ENCODE peak calls at places on chromosome X, in ten cellular contexts. One of them, this sample, is unnamed.

GRCh38 chrX:44778254-44778653 is 65.6 kb upstream of the DUSP21 start:
- DNase-seq in endodermal cell: no peak
- DNase-seq in T-helper 9 cell: no peak
- DNase-seq in SK-N-MC: no peak
- DNase-seq in head of caudate nucleus: no peak
- DNase-seq in left ventricle myocardium superior: no peak
- DNase-seq in stimulated activated CD4-positive, alpha-beta T cell treated with anti-CD3 and anti-CD28 coated beads, Interleukin-1b, Interleukin-23, amount 100 ng/mL, for 48 hours: no peak
- DNase-seq in WTC11: no peak
- DNase-seq in iris pigment epithelial cell: no peak
- DNase-seq in ELF-1: no peak
- DNase-seq in this sample: no peak

GRCh38 chrX:123424546-123424945 is 240.5 kb downstream of the GRIA3 start:
- DNase-seq in SK-N-MC: no peak
- DNase-seq in stimulated activated CD4-positive, alpha-beta T cell treated with anti-CD3 and anti-CD28 coated beads, Interleukin-1b, Interleukin-23, amount 100 ng/mL, for 48 hours: no peak
- DNase-seq in iris pigment epithelial cell: peak
- DNase-seq in endodermal cell: no peak
- DNase-seq in ELF-1: no peak
- DNase-seq in head of caudate nucleus: no peak
- DNase-seq in T-helper 9 cell: no peak
- DNase-seq in left ventricle myocardium superior: no peak
- DNase-seq in WTC11: no peak
- DNase-seq in this sample: no peak

GRCh38 chrX:130039847-130040246 is 57.4 kb downstream of the BCORL1 start:
- DNase-seq in head of caudate nucleus: no peak
- DNase-seq in SK-N-MC: no peak
- DNase-seq in left ventricle myocardium superior: peak
- DNase-seq in iris pigment epithelial cell: no peak
- DNase-seq in T-helper 9 cell: no peak
- DNase-seq in ELF-1: no peak
- DNase-seq in WTC11: no peak
- DNase-seq in stimulated activated CD4-positive, alpha-beta T cell treated with anti-CD3 and anti-CD28 coated beads, Interleukin-1b, Interleukin-23, amount 100 ng/mL, for 48 hours: no peak
- DNase-seq in endodermal cell: no peak
- DNase-seq in this sample: no peak

GRCh38 chrX:1477801-1478458 is 25.2 kb upstream of the ASMTL start:
- DNase-seq in SK-N-MC: no peak
- DNase-seq in endodermal cell: no peak
- DNase-seq in stimulated activated CD4-positive, alpha-beta T cell treated with anti-CD3 and anti-CD28 coated beads, Interleukin-1b, Interleukin-23, amount 100 ng/mL, for 48 hours: no peak
- DNase-seq in head of caudate nucleus: no peak
- DNase-seq in left ventricle myocardium superior: no peak
- DNase-seq in WTC11: no peak
- DNase-seq in T-helper 9 cell: no peak
- DNase-seq in iris pigment epithelial cell: no peak
- DNase-seq in ELF-1: no peak
- DNase-seq in this sample: no peak

GRCh38 chrX:18994713-18995112 is 10.8 kb upstream of the PHKA2 start:
- DNase-seq in left ventricle myocardium superior: no peak
- DNase-seq in T-helper 9 cell: no peak
- DNase-seq in endodermal cell: no peak
- DNase-seq in stimulated activated CD4-positive, alpha-beta T cell treated with anti-CD3 and anti-CD28 coated beads, Interleukin-1b, Interleukin-23, amount 100 ng/mL, for 48 hours: no peak
- DNase-seq in SK-N-MC: no peak
- DNase-seq in WTC11: no peak
- DNase-seq in ELF-1: no peak
- DNase-seq in iris pigment epithelial cell: peak
- DNase-seq in head of caudate nucleus: no peak
- DNase-seq in this sample: no peak

GRCh38 chrX:48521353-48522243 is at the start of gene EBP:
- DNase-seq in WTC11: peak
- DNase-seq in iris pigment epithelial cell: peak
- DNase-seq in endodermal cell: peak
- DNase-seq in ELF-1: peak
- DNase-seq in stimulated activated CD4-positive, alpha-beta T cell treated with anti-CD3 and anti-CD28 coated beads, Interleukin-1b, Interleukin-23, amount 100 ng/mL, for 48 hours: peak
- DNase-seq in left ventricle myocardium superior: peak
- DNase-seq in SK-N-MC: peak
- DNase-seq in head of caudate nucleus: peak
- DNase-seq in T-helper 9 cell: peak
- DNase-seq in this sample: peak

GRCh38 chrX:101658661-101659477 is 781 bp downstream of the ARMCX2 start:
- DNase-seq in left ventricle myocardium superior: peak
- DNase-seq in stimulated activated CD4-positive, alpha-beta T cell treated with anti-CD3 and anti-CD28 coated beads, Interleukin-1b, Interleukin-23, amount 100 ng/mL, for 48 hours: peak
- DNase-seq in endodermal cell: peak
- DNase-seq in ELF-1: peak
- DNase-seq in WTC11: peak
- DNase-seq in iris pigment epithelial cell: peak
- DNase-seq in T-helper 9 cell: peak
- DNase-seq in SK-N-MC: no peak
- DNase-seq in head of caudate nucleus: peak
- DNase-seq in this sample: no peak

GRCh38 chrX:153827903-153828302 is 2.4 kb downstream of the PDZD4 start:
- DNase-seq in endodermal cell: no peak
- DNase-seq in stimulated activated CD4-positive, alpha-beta T cell treated with anti-CD3 and anti-CD28 coated beads, Interleukin-1b, Interleukin-23, amount 100 ng/mL, for 48 hours: no peak
- DNase-seq in WTC11: no peak
- DNase-seq in head of caudate nucleus: no peak
- DNase-seq in ELF-1: no peak
- DNase-seq in SK-N-MC: no peak
- DNase-seq in left ventricle myocardium superior: no peak
- DNase-seq in T-helper 9 cell: no peak
- DNase-seq in iris pigment epithelial cell: no peak
- DNase-seq in this sample: no peak

GRCh38 chrX:133983243-133983973 is 2.0 kb downstream of the GPC3 start:
- DNase-seq in ELF-1: no peak
- DNase-seq in T-helper 9 cell: no peak
- DNase-seq in SK-N-MC: no peak
- DNase-seq in head of caudate nucleus: no peak
- DNase-seq in endodermal cell: no peak
- DNase-seq in stimulated activated CD4-positive, alpha-beta T cell treated with anti-CD3 and anti-CD28 coated beads, Interleukin-1b, Interleukin-23, amount 100 ng/mL, for 48 hours: no peak
- DNase-seq in WTC11: no peak
- DNase-seq in left ventricle myocardium superior: no peak
- DNase-seq in iris pigment epithelial cell: no peak
- DNase-seq in this sample: no peak

GRCh38 chrX:46715521-46715920 is 43.4 kb downstream of the SLC9A7 start:
- DNase-seq in T-helper 9 cell: no peak
- DNase-seq in left ventricle myocardium superior: no peak
- DNase-seq in SK-N-MC: no peak
- DNase-seq in head of caudate nucleus: no peak
- DNase-seq in WTC11: no peak
- DNase-seq in ELF-1: no peak
- DNase-seq in endodermal cell: no peak
- DNase-seq in iris pigment epithelial cell: no peak
- DNase-seq in stimulated activated CD4-positive, alpha-beta T cell treated with anti-CD3 and anti-CD28 coated beads, Interleukin-1b, Interleukin-23, amount 100 ng/mL, for 48 hours: no peak
- DNase-seq in this sample: no peak

GRCh38 chrX:37509349-37509748 is 62.1 kb upstream of the LANCL3 start:
- DNase-seq in endodermal cell: peak
- DNase-seq in WTC11: no peak
- DNase-seq in SK-N-MC: no peak
- DNase-seq in stimulated activated CD4-positive, alpha-beta T cell treated with anti-CD3 and anti-CD28 coated beads, Interleukin-1b, Interleukin-23, amount 100 ng/mL, for 48 hours: no peak
- DNase-seq in T-helper 9 cell: no peak
- DNase-seq in head of caudate nucleus: no peak
- DNase-seq in ELF-1: peak
- DNase-seq in iris pigment epithelial cell: peak
- DNase-seq in left ventricle myocardium superior: no peak
- DNase-seq in this sample: no peak

GRCh38 chrX:11670316-11670715 is 4.6 kb upstream of the ARHGAP6 start:
- DNase-seq in endodermal cell: no peak
- DNase-seq in left ventricle myocardium superior: no peak
- DNase-seq in iris pigment epithelial cell: no peak
- DNase-seq in SK-N-MC: no peak
- DNase-seq in head of caudate nucleus: no peak
- DNase-seq in stimulated activated CD4-positive, alpha-beta T cell treated with anti-CD3 and anti-CD28 coated beads, Interleukin-1b, Interleukin-23, amount 100 ng/mL, for 48 hours: no peak
- DNase-seq in T-helper 9 cell: no peak
- DNase-seq in ELF-1: no peak
- DNase-seq in WTC11: no peak
- DNase-seq in this sample: no peak

GRCh38 chrX:21972046-21972445 is 31.5 kb downstream of the SMS start:
- DNase-seq in T-helper 9 cell: no peak
- DNase-seq in SK-N-MC: no peak
- DNase-seq in head of caudate nucleus: no peak
- DNase-seq in left ventricle myocardium superior: no peak
- DNase-seq in stimulated activated CD4-positive, alpha-beta T cell treated with anti-CD3 and anti-CD28 coated beads, Interleukin-1b, Interleukin-23, amount 100 ng/mL, for 48 hours: no peak
- DNase-seq in iris pigment epithelial cell: no peak
- DNase-seq in WTC11: no peak
- DNase-seq in ELF-1: no peak
- DNase-seq in endodermal cell: no peak
- DNase-seq in this sample: no peak

GRCh38 chrX:14398725-14399124 is 130.6 kb upstream of the GLRA2 start:
- DNase-seq in WTC11: no peak
- DNase-seq in head of caudate nucleus: no peak
- DNase-seq in iris pigment epithelial cell: peak
- DNase-seq in T-helper 9 cell: no peak
- DNase-seq in stimulated activated CD4-positive, alpha-beta T cell treated with anti-CD3 and anti-CD28 coated beads, Interleukin-1b, Interleukin-23, amount 100 ng/mL, for 48 hours: no peak
- DNase-seq in SK-N-MC: no peak
- DNase-seq in ELF-1: no peak
- DNase-seq in endodermal cell: no peak
- DNase-seq in left ventricle myocardium superior: no peak
- DNase-seq in this sample: no peak

GRCh38 chrX:118536687-118537461 is 41.3 kb downstream of the DOCK11 start:
- DNase-seq in left ventricle myocardium superior: no peak
- DNase-seq in head of caudate nucleus: peak
- DNase-seq in SK-N-MC: no peak
- DNase-seq in WTC11: peak
- DNase-seq in endodermal cell: peak
- DNase-seq in stimulated activated CD4-positive, alpha-beta T cell treated with anti-CD3 and anti-CD28 coated beads, Interleukin-1b, Interleukin-23, amount 100 ng/mL, for 48 hours: peak
- DNase-seq in ELF-1: peak
- DNase-seq in iris pigment epithelial cell: peak
- DNase-seq in T-helper 9 cell: peak
- DNase-seq in this sample: no peak

GRCh38 chrX:150548684-150549083 is 19.7 kb upstream of the MTM1 start:
- DNase-seq in ELF-1: no peak
- DNase-seq in iris pigment epithelial cell: no peak
- DNase-seq in SK-N-MC: no peak
- DNase-seq in WTC11: no peak
- DNase-seq in head of caudate nucleus: no peak
- DNase-seq in left ventricle myocardium superior: no peak
- DNase-seq in T-helper 9 cell: no peak
- DNase-seq in stimulated activated CD4-positive, alpha-beta T cell treated with anti-CD3 and anti-CD28 coated beads, Interleukin-1b, Interleukin-23, amount 100 ng/mL, for 48 hours: peak
- DNase-seq in endodermal cell: no peak
- DNase-seq in this sample: no peak

This sample was measured in LNCaP clone FGC.